ENCODE peak calls at places on chromosomes 5 and 9, in eight cellular contexts. X is hepatocyte, U is stomach, P is PC-3, N is astrocyte of the cerebellum, O is osteoblast, E is GM20000, Y is pancreas. F is an unnamed sample.
A peak's percentile ranks its signal among the peaks of the same experiment; 100 is the strongest.

GRCh38 chr9:99680191-99680590 is 141.5 kb upstream of the NR4A3 start:
- DNase-seq in X (no peak), U (no peak), P (no peak), N (no peak), O (peak; percentile 86), E (no peak), Y (no peak), F (no peak)

GRCh38 chr9:129627556-129628492 is 1.9 kb downstream of the NTMT1 start:
- DNase-seq in X (no peak), U (no peak), P (no peak), N (no peak), O (no peak), E (no peak), Y (no peak), F (no peak)

GRCh38 chr5:28369418-28369817 is 1331.0 kb upstream of the CDH9 start:
- DNase-seq in X (no peak), U (no peak), P (peak; percentile 37), N (no peak), O (no peak), E (no peak), Y (no peak), F (no peak)

GRCh38 chr5:80151890-80152289 is 104.0 kb downstream of the SERINC5 start:
- DNase-seq in X (no peak), U (no peak), P (no peak), N (no peak), O (no peak), E (no peak), Y (no peak), F (no peak)

GRCh38 chr9:80555782-80556325 is 984.1 kb downstream of the TLE4 start:
- DNase-seq in X (no peak), U (no peak), P (peak; percentile 69), N (no peak), O (no peak), E (no peak), Y (no peak), F (no peak)

GRCh38 chr5:45639038-45639437 is 57.1 kb downstream of the HCN1 start:
- DNase-seq in X (no peak), U (no peak), P (peak; percentile 36), N (no peak), O (no peak), E (no peak), Y (no peak), F (no peak)

GRCh38 chr5:169861934-169862333 is 118.4 kb downstream of the INSYN2B start:
- DNase-seq in X (peak; percentile 8), U (no peak), P (peak; percentile 79), N (peak; percentile 68), O (peak; percentile 25), E (no peak), Y (no peak), F (no peak)

GRCh38 chr5:139882961-139883539 is 87.4 kb downstream of the PSD2 start:
- DNase-seq in X (peak; percentile 34), U (no peak), P (no peak), N (no peak), O (no peak), E (no peak), Y (no peak), F (no peak)

GRCh38 chr9:8224381-8224791 is 424.8 kb upstream of the DMAC1 start:
- DNase-seq in X (no peak), U (no peak), P (no peak), N (peak; percentile 69), O (no peak), E (no peak), Y (no peak), F (no peak)

GRCh38 chr5:160116991-160117390 is 2.3 kb downstream of the PWWP2A start:
- DNase-seq in X (no peak), U (no peak), P (no peak), N (no peak), O (no peak), E (no peak), Y (no peak), F (no peak)

GRCh38 chr5:160118349-160119141 is 705 bp downstream of the PWWP2A start:
- DNase-seq in X (peak; percentile 69), U (peak; percentile 47), P (peak; percentile 14), N (no peak), O (peak; percentile 92), E (peak; percentile 71), Y (peak; percentile 54), F (peak; percentile 47)

GRCh38 chr5:160119905-160120266 is 636 bp upstream of the PWWP2A start:
- DNase-seq in X (no peak), U (no peak), P (no peak), N (no peak), O (no peak), E (no peak), Y (no peak), F (no peak)

GRCh38 chr5:160119142-160119904 is at the start of gene PWWP2A:
- DNase-seq in X (peak; percentile 100), U (peak; percentile 99), P (peak; percentile 100), N (peak; percentile 100), O (peak; percentile 99), E (peak; percentile 97), Y (peak; percentile 99), F (peak; percentile 89)
- TF ChIP-seq CTCF in X (peak; percentile 20), U (no peak), P (no peak), N (no peak), O (no peak), E (no peak), Y (no peak), F (no peak)

DNA sequence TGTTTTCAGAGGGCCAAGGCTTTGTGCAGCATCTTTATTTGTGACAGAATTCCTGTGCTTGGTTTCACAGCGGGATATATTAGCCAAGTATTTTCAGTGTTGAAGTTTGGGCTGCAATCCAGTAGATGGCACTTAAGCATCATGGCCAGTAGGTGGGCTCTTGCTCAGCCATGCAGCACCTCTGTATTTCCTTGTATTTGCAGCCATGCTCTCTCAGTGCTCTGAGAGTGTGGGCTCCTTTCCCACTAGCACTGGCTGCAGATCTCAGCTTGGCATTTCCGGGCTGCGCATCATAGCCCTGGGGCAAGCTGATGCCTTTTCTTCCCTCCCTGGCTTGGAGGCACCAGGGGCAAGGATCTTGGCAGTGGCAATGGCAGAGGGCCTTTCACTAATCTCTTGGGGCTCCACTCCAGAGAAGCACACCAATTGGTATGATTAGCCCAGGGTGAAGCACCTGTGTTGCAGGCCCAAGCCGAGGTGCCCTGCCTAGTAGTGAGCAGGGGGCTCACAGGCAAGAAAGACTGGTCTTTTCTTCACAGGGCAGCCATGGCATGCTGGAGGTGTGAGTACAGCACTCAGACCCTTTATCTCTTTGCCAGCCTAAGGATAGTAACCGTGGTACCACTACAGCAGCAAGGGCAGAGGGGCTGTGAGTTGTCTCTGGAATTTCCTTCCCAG is 48.3 kb downstream of the SLCO6A1 start:
- DNase-seq in X (no peak), U (no peak), P (peak; percentile 72), N (no peak), O (no peak), E (no peak), Y (no peak), F (no peak)
- TF ChIP-seq CTCF in X (no peak), U (no peak), P (peak; percentile 80), N (no peak), O (peak; percentile 20), E (no peak), Y (no peak), F (no peak)

GRCh38 chr9:124477211-124478013 is 27.2 kb downstream of the ADGRD2 start:
- DNase-seq in X (peak; percentile 47), U (no peak), P (no peak), N (no peak), O (no peak), E (no peak), Y (no peak), F (no peak)
- TF ChIP-seq CTCF in X (no peak), U (no peak), P (no peak), N (no peak), O (no peak), E (no peak), Y (no peak), F (no peak)

DNA sequence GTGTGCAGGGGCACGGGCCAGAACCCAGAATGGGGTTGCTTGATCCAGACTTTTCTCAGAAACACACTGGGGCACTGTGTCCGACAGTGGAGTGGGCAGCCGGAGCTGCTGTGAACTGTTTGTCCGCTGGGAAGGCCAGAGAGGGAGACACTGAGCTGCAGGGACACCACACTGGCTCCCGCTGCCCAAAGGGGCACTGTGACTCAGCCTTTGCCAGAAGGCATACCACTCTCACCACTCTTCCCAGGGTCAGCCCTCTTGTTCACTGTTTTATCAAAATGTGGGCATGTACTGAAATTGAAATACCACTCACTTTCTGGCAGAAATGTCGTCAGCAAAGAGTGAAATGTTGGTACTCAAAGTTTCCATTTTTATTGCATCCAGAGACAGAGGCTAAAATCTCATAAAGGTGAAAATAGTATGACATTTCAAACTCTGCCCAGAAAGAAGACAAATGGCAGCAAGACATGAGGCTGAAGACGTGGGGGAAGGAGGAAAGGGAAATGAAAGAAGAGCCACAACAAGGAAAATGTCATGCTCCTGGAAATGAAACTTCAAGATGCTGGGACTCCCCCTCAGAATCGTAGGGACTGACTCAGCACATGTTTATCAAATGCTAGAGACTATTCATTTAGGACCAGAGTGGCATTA is 4.5 kb upstream of the IL7R start:
- DNase-seq in X (no peak), U (no peak), P (peak; percentile 22), N (no peak), O (peak; percentile 49), E (peak; percentile 30), Y (no peak), F (no peak)
- TF ChIP-seq CTCF in X (no peak), U (no peak), P (peak; percentile 24), N (no peak), O (peak; percentile 50), E (no peak), Y (no peak), F (no peak)

DNA sequence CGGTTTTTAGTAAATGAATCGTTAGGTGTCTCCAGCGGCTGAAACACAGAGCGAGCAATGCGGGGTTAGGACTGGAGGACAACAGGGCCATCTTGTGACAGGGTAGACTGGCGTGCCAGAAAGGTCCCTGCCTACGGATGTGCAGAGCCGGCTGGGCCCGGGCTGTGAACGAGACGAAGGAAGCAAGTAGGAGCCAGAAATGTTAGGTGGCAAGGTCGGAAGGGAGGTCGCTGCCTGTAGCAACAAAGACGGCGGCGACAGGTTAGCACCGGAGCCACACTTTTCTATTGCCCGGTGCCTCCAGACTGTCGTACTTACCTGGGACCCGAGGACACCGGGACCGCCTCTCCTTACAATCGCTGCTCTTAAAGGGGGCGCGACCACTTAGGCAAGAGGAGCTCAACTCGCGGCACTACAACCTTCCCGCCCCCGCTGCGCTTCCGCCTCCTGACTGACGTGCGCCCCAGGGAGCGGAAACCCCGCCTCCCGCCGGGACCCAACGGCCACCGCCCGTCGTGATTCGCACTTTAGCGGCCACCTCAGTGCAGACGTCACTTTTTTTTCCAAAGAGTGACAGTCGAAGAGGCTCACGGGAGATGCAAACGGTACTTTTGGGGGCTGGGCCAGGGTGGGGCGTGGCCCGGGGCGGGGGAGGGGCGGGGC is at the start of gene INIP:
- DNase-seq in X (peak; percentile 98), U (peak; percentile 96), P (peak; percentile 96), N (peak; percentile 77), O (peak; percentile 97), E (peak; percentile 94), Y (peak; percentile 96), F (peak; percentile 94)
- TF ChIP-seq CTCF in X (peak; percentile 25), U (no peak), P (no peak), N (no peak), O (no peak), E (no peak), Y (no peak), F (no peak)

F was measured in natural killer cell.